ENCODE peak calls at places on chromosome 18, in seven cellular contexts. K is cardiac fibroblast, Q is HCT116, F is epithelial cell of proximal tubule, G is AG04449, I is PC-3, W is cardiac muscle cell. E is an unnamed sample.

GRCh38 chr18:76686737-76687231 is 135.6 kb upstream of the ZNF236 start:
- DNase-seq in K (peak), Q (peak), F (peak), G (no peak), I (peak), W (peak), E (no peak)

GRCh38 chr18:58252166-58252565 is 208.1 kb downstream of the NEDD4L start:
- DNase-seq in K (no peak), Q (no peak), F (no peak), G (no peak), I (no peak), W (no peak), E (no peak)

GRCh38 chr18:21179590-21180220 is 62.3 kb upstream of the GREB1L start:
- DNase-seq in K (peak), Q (peak), F (no peak), G (no peak), I (peak), W (peak), E (no peak)

GRCh38 chr18:13320891-13321425 is 102.4 kb downstream of the LDLRAD4 start:
- DNase-seq in K (no peak), Q (no peak), F (no peak), G (no peak), I (no peak), W (no peak), E (no peak)

GRCh38 chr18:23626451-23627279 is 36.0 kb downstream of the ANKRD29 start:
- DNase-seq in K (peak), Q (no peak), F (no peak), G (no peak), I (peak), W (no peak), E (no peak)

GRCh38 chr18:13137939-13138821 is 80.4 kb upstream of the LDLRAD4 start:
- DNase-seq in K (peak), Q (no peak), F (no peak), G (no peak), I (peak), W (no peak), E (no peak)

GRCh38 chr18:79529296-79529695 is 133.6 kb downstream of the NFATC1 start:
- DNase-seq in K (no peak), Q (no peak), F (no peak), G (no peak), I (no peak), W (no peak), E (no peak)

GRCh38 chr18:39753178-39753577 is 2187.6 kb upstream of the CELF4 start:
- DNase-seq in K (no peak), Q (no peak), F (no peak), G (no peak), I (no peak), W (no peak), E (no peak)

GRCh38 chr18:12659904-12660605 is 2.1 kb upstream of the SPIRE1 start:
- DNase-seq in K (peak), Q (peak), F (no peak), G (no peak), I (peak), W (peak), E (no peak)

GRCh38 chr18:36711813-36712444 is 116.9 kb downstream of the TPGS2 start:
- DNase-seq in K (peak), Q (peak), F (peak), G (peak), I (peak), W (no peak), E (no peak)

DNA sequence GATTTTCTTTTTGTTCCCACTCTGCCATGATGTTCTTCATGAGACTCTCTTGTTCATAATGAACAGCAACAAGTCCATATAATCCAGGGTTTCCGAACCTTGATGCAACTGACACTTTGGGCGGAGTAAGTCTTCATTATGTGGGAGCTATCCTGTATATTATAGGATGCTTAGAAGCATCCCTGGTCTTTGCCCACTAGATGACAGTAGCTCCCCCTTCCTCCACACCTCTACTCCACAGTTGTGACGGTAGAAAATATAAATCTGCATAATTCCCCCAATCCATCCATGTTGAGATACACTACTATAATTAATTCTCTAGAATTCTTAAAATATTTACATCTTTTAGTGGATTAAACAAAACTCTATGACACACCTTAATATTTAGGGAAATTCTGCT is 482.2 kb upstream of the CELF4 start:
- DNase-seq in K (no peak), Q (no peak), F (no peak), G (no peak), I (no peak), W (no peak), E (no peak)
- TF ChIP-seq CTCF in K (no peak), Q (no peak), F (peak), G (no peak), I (no peak), W (no peak), E (peak)

DNA sequence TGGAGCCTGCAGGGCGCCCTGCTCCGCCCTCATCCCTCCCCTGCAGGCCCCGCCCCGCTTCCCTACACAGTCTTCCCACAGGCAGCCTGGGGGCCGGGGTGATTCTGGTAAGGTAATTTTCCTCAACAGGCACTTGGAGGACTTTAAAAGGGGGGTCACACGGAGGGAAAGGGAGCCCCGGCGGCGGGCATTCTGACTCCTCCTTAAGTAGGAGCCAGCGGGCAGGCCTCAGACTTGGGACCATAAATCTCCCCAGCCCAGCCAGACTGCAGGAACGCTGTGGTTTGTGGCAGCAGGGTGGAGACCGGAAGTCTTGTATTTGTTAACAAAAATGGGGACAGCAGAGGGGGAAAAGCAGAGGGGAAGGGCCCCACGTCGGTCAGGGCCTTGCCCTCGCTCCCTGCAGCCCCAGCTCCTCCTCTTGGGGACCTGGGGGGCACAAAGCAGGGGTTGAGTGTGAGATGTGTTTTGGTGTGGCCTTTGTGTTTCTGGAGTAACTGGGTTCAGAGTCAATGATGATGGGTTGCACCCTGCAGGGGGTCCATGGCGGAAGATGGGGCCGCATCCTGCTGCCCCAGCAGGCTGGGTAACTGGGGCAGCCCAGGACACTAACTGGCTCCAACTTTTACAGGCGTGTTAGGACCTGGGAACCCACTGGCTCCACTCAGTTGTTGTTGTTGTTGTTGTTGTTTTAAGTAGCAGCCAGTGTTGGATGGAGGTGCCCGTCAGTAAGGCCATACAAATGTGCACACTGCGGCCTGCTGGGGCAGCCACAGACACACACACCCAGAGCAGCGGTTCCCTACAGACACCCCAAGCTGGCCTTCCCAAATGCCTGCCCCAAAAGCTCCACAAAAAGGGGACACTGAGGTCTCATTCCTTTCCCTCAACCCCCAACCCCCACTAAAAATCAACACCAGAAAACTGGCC is 27.7 kb downstream of the SMAD7 start:
- DNase-seq in K (peak), Q (no peak), F (no peak), G (peak), I (peak), W (no peak), E (no peak)
- H3K4me3 ChIP-seq in K (peak), Q (peak), F (peak), G (peak), I (no peak), W (no peak), E (peak)

GRCh38 chr18:9722691-9723090 is 14.6 kb downstream of the RAB31 start:
- DNase-seq in K (no peak), Q (no peak), F (no peak), G (no peak), I (peak), W (no peak), E (no peak)
- TF ChIP-seq CTCF in K (no peak), Q (peak), F (peak), G (no peak), I (peak), W (no peak), E (peak)

GRCh38 chr18:75244336-75244735 is 33.7 kb downstream of the TSHZ1 start:
- DNase-seq in K (no peak), Q (no peak), F (no peak), G (no peak), I (peak), W (peak), E (no peak)
- H3K4me3 ChIP-seq in K (no peak), Q (no peak), F (peak), G (no peak), I (no peak), W (no peak), E (no peak)

E was measured in keratinocyte.